ENCODE peak calls at places on chromosomes 2 and 18, in five cellular contexts. G is colonic mucosa, O is H1, L is psoas muscle, J is neuronal stem cell. T is an unnamed sample.
A peak's percentile ranks its signal among the peaks of the same experiment; 100 is the strongest.

GRCh38 chr2:206531996-206532543 is 88.7 kb downstream of the ADAM23 start:
- DNase-seq in O (no peak), L (peak; percentile 69), G (no peak), J (no peak), T (peak; percentile 29)

GRCh38 chr2:190283783-190284182 is 35.8 kb downstream of the HIBCH start:
- DNase-seq in O (no peak), J (no peak), G (no peak), L (no peak), T (no peak)

GRCh38 chr2:202346180-202346579 is 29.9 kb upstream of the BMPR2 start:
- DNase-seq in G (no peak), J (no peak), L (no peak), O (no peak), T (no peak)

GRCh38 chr18:78794031-78794430 is 185.6 kb upstream of the SALL3 start:
- DNase-seq in O (no peak), L (no peak), G (no peak), J (no peak), T (no peak)

GRCh38 chr2:8304821-8305766 is 376.8 kb upstream of the ID2 start:
- DNase-seq in J (no peak), L (no peak), O (no peak), G (peak; percentile 12), T (no peak)

GRCh38 chr18:28984731-28985130 is 807.8 kb upstream of the CDH2 start:
- DNase-seq in L (no peak), O (no peak), G (no peak), J (no peak), T (no peak)

GRCh38 chr2:128086244-128086643 is 4.8 kb upstream of the UGGT1 start:
- DNase-seq in G (no peak), L (no peak), J (no peak), O (no peak), T (no peak)

GRCh38 chr2:117980783-117981676 is 32.8 kb downstream of the CCDC93 start:
- DNase-seq in O (no peak), L (no peak), G (no peak), J (no peak), T (no peak)

GRCh38 chr18:12352188-12352587 is 24.8 kb downstream of the AFG3L2 start:
- DNase-seq in O (no peak), J (no peak), G (no peak), L (no peak), T (no peak)
- H3K4me3 ChIP-seq in O (no peak overlapping the region), J (no peak overlapping the region), G (no peak overlapping the region), L (no peak overlapping the region), T (no peak overlapping the region)

DNA sequence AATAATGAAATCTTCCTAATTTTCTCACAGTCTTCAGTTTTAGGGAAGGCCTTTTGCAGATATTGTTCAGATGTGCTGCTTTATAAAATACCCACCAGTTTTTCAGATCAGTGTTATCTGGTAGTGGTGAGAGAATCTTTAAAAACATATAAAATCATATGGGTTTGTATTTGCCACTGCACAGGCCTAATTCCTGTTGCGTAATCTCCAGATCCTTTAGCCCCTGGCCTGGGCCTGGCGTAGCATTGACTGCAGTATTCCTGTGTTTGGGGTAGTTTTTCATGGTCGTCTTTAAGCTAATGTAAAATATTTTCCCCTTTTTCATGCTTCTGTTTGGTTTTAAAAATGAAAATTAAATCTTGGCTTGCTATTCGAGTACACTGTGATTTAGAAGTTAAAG is 43.2 kb downstream of the TSHZ1 start:
- DNase-seq in L (no peak), G (no peak), J (no peak), O (no peak), T (no peak)
- H3K4me3 ChIP-seq in L (no peak overlapping the region), G (no peak overlapping the region), J (no peak overlapping the region), O (no peak overlapping the region), T (no peak overlapping the region)

GRCh38 chr2:11953258-11953657 is 206.8 kb downstream of the LPIN1 start:
- DNase-seq in L (no peak), G (no peak), O (no peak), J (no peak), T (no peak)
- H3K4me3 ChIP-seq in L (no peak overlapping the region), G (no peak overlapping the region), O (no peak overlapping the region), J (no peak overlapping the region), T (no peak overlapping the region)

GRCh38 chr18:13051950-13052349 is 60.8 kb downstream of the CEP192 start:
- DNase-seq in G (no peak), L (no peak), O (no peak), J (no peak), T (no peak)
- H3K4me3 ChIP-seq in G (no peak overlapping the region), L (no peak overlapping the region), O (no peak overlapping the region), J (no peak overlapping the region), T (no peak overlapping the region)

DNA sequence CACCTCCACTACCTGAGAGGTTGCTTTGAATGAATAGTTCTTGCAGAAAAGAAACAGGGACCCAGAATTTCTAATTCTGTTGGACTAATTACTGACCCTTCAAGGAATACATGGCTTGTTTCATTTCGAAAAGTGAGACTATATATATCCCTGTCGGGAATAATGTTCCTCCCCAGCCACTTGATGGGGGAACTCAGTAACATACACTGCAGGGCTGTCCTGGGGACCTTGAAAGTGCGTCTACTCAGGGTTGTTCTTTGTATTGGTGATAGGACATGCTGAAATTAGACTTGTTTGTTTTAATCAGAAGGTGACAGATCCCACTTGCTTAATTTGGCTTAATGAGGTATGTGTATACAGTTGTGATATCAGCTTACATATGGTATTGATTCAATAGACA is 25.5 kb downstream of the MGAT5 start:
- DNase-seq in L (no peak), J (no peak), G (no peak), O (no peak), T (no peak)
- H3K4me3 ChIP-seq in L (no peak overlapping the region), J (no peak overlapping the region), G (no peak overlapping the region), O (no peak overlapping the region), T (no peak overlapping the region)

DNA sequence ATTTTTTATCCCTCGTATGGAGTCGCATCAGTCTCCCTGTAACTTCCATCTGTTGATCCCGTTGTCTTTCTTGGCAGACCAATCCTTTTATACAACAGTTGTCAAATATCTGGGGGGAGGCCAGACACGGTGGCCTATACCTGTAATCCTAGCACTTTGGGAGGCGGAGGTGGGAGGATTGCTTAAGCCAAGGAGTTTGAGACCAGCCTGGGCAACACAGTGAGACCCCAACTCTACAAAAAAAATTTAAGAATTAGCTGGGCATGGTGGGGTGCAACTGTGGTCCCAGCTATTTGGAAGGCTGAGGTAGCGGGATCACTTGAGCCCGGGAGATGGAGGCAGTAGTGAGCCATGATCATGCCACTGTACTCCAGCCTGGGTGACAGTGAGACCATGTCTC is 2.0 kb downstream of the XRCC5 start:
- DNase-seq in G (no peak), L (no peak), J (no peak), O (no peak), T (no peak)
- H3K4me3 ChIP-seq in G (no peak overlapping the region), L (no peak overlapping the region), J (no peak overlapping the region), O (no peak overlapping the region), T (no peak overlapping the region)

DNA sequence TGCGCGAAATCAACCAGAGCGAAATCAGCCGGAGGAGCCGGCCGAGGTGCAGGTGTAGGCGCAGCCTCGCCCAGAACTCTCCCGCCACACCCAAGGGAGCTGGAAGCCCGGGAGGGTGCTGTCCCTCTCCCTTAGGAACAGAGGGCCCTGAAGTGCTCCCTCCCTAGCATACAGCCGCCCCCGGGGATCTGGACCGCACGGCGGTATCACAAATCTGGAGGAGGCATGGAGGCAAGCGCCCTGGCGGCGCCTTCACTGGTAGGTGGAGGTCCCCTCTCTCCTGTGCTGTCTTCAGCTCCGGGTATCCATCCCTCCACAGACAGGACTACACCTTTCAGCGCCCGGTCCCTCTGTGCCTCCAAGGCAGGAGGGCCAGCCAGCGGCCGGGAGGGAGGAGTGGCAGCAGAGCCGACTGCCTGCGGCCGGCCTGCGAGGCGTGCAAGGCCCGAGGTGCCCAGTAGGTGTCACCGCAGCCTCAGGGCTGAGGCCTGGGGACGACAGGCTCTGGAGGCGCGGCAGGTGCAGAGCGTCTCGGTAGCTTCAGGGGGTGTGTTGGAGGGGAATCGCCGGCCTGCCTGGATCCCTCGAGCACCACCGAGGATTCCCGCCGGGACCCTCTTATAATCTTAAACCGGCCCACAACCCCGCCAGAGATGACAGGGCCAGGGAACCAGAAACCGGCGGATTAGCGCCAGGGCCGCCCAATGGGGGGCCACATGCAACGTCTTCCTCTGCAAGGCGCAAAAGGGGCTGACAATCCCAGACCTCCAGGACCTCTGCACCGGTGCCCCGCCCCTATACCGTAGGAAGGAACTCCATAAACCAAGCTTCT is 2.8 kb downstream of the IHH start:
- DNase-seq in O (peak; percentile 90), G (peak; percentile 83), J (peak; percentile 61), L (peak; percentile 86), T (peak; percentile 47)
- H3K4me3 ChIP-seq in O (peak overlapping the region; percentile 30), G (peak overlapping the region; percentile 59), J (no peak overlapping the region), L (peak overlapping the region; percentile 19), T (no peak overlapping the region)

DNA sequence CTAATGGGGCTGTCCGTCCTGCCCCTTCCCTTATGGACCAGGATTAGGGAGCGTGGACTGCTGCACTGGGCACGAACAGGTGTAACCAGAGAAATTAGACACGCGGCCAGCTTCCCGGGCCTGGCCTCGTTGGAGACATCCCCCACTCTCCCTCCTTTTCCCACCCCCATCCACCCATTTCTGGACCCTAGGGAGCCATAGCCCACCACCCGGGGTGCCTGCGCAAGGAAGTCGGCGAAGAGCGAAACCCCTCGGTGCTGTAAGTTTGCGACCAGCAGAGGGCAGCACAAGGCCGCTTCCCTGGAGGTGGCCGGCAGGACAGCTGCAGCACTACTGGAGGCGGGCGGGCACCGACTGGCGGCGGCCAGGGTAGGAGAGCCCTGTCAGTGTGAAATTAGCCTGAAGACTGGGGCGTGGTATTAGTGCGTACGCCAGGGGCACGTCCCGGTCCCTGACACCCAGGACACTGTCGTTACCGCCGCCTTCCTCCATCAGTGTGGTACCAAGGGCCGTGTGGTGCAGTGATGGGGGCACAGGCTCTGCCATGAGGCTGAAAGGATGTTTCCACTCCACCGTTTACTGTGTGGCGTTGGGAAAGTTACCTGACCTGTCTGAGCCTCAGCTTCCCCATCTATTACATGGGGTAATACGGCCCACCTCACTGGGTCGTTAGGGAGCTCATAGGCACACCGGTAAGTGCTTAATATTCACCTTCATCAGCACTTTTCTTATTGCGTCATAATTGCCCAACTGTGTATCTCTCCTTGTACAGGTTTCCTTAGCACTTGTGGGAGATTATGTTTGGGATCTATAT is 36.0 kb upstream of the CD207 start:
- DNase-seq in J (peak; percentile 81), L (peak; percentile 94), G (peak; percentile 83), O (peak; percentile 98), T (peak; percentile 94)
- H3K4me3 ChIP-seq in J (no peak overlapping the region), L (peak overlapping the region; percentile 54), G (no peak overlapping the region), O (no peak overlapping the region), T (peak overlapping the region; percentile 7)

GRCh38 chr18:26574958-26575864 is 26.9 kb upstream of the KCTD1 start:
- DNase-seq in J (peak; percentile 37), G (peak; percentile 44), L (peak; percentile 61), O (peak; percentile 72), T (peak; percentile 40)

GRCh38 chr18:26579941-26580618 is 31.7 kb upstream of the KCTD1 start:
- DNase-seq in O (no peak), L (no peak), J (no peak), G (peak; percentile 41), T (no peak)

GRCh38 chr18:26575865-26576217 is 27.5 kb upstream of the KCTD1 start:
- DNase-seq in J (no peak), G (no peak), O (no peak), L (no peak), T (no peak)
- H3K4me3 ChIP-seq in J (no peak overlapping the region), G (peak overlapping the region; percentile 16), O (no peak overlapping the region), L (peak overlapping the region; percentile 63), T (no peak overlapping the region)

T was measured in HAP-1.